ENCODE peak calls at places on chromosomes 3 and 15, in eight cellular contexts. One of them, this sample, is unnamed. For H3K27me3, the result is how much of the 10 kb centered on the place peaks cover.

GRCh38 chr3:186638259-186638658 is 1.9 kb upstream of the FETUB start:
- DNase-seq in tibial artery: no peak
- DNase-seq in CD8-positive, alpha-beta T cell: no peak
- DNase-seq in AG04450: no peak
- DNase-seq in Peyer's patch: no peak
- DNase-seq in heart right ventricle: no peak
- DNase-seq in spleen: no peak
- DNase-seq in brain microvascular endothelial cell: no peak
- DNase-seq in this sample: no peak

GRCh38 chr15:55475842-55476241 is 32.2 kb downstream of the DNAAF4 start:
- DNase-seq in tibial artery: no peak
- DNase-seq in CD8-positive, alpha-beta T cell: no peak
- DNase-seq in AG04450: no peak
- DNase-seq in Peyer's patch: no peak
- DNase-seq in heart right ventricle: no peak
- DNase-seq in spleen: no peak
- DNase-seq in brain microvascular endothelial cell: no peak
- DNase-seq in this sample: no peak

GRCh38 chr3:126070146-126070545 is 13.8 kb downstream of the SLC41A3 start:
- DNase-seq in tibial artery: no peak
- DNase-seq in CD8-positive, alpha-beta T cell: no peak
- DNase-seq in AG04450: no peak
- DNase-seq in Peyer's patch: no peak
- DNase-seq in heart right ventricle: no peak
- DNase-seq in spleen: no peak
- DNase-seq in brain microvascular endothelial cell: no peak
- DNase-seq in this sample: no peak

GRCh38 chr3:11384074-11384473 is 111.9 kb downstream of the ATG7 start:
- DNase-seq in tibial artery: no peak
- DNase-seq in CD8-positive, alpha-beta T cell: no peak
- DNase-seq in AG04450: no peak
- DNase-seq in Peyer's patch: no peak
- DNase-seq in heart right ventricle: no peak
- DNase-seq in spleen: no peak
- DNase-seq in brain microvascular endothelial cell: no peak
- DNase-seq in this sample: no peak

GRCh38 chr3:144444061-144444460 is 472.4 kb downstream of the DIPK2A start:
- DNase-seq in tibial artery: no peak
- DNase-seq in CD8-positive, alpha-beta T cell: no peak
- DNase-seq in AG04450: no peak
- DNase-seq in Peyer's patch: no peak
- DNase-seq in heart right ventricle: no peak
- DNase-seq in spleen: no peak
- DNase-seq in brain microvascular endothelial cell: no peak
- DNase-seq in this sample: no peak

GRCh38 chr15:49040151-49040550 is 6.1 kb downstream of the SECISBP2L start:
- DNase-seq in tibial artery: no peak
- DNase-seq in CD8-positive, alpha-beta T cell: no peak
- DNase-seq in AG04450: no peak
- DNase-seq in Peyer's patch: no peak
- DNase-seq in heart right ventricle: no peak
- DNase-seq in spleen: no peak
- DNase-seq in brain microvascular endothelial cell: no peak
- DNase-seq in this sample: no peak

GRCh38 chr3:128917291-128917690 is 37.9 kb downstream of the ACAD9 start:
- DNase-seq in tibial artery: no peak
- DNase-seq in CD8-positive, alpha-beta T cell: no peak
- DNase-seq in AG04450: no peak
- DNase-seq in Peyer's patch: peak
- DNase-seq in heart right ventricle: no peak
- DNase-seq in spleen: no peak
- DNase-seq in brain microvascular endothelial cell: no peak
- DNase-seq in this sample: no peak

GRCh38 chr3:178436773-178437172 is 99.5 kb upstream of the KCNMB2 start:
- DNase-seq in tibial artery: no peak
- DNase-seq in CD8-positive, alpha-beta T cell: no peak
- DNase-seq in AG04450: no peak
- DNase-seq in Peyer's patch: no peak
- DNase-seq in heart right ventricle: no peak
- DNase-seq in spleen: no peak
- DNase-seq in brain microvascular endothelial cell: peak
- DNase-seq in this sample: no peak

GRCh38 chr15:97984157-97984556 is 23.7 kb downstream of the ARRDC4 start:
- DNase-seq in tibial artery: no peak
- DNase-seq in CD8-positive, alpha-beta T cell: no peak
- DNase-seq in AG04450: no peak
- DNase-seq in Peyer's patch: no peak
- DNase-seq in heart right ventricle: no peak
- DNase-seq in spleen: no peak
- DNase-seq in brain microvascular endothelial cell: no peak
- DNase-seq in this sample: no peak
- H3K4me3 ChIP-seq in tibial artery: no peak
- H3K4me3 ChIP-seq in CD8-positive, alpha-beta T cell: no peak
- H3K4me3 ChIP-seq in AG04450: no peak
- H3K4me3 ChIP-seq in Peyer's patch: no peak
- H3K4me3 ChIP-seq in heart right ventricle: no peak
- H3K4me3 ChIP-seq in spleen: no peak
- H3K4me3 ChIP-seq in brain microvascular endothelial cell: no peak
- H3K4me3 ChIP-seq in this sample: no peak

GRCh38 chr15:26864664-26865191 is 2.1 kb upstream of the GABRA5 start:
- DNase-seq in tibial artery: no peak
- DNase-seq in CD8-positive, alpha-beta T cell: no peak
- DNase-seq in AG04450: no peak
- DNase-seq in Peyer's patch: no peak
- DNase-seq in heart right ventricle: peak
- DNase-seq in spleen: no peak
- DNase-seq in brain microvascular endothelial cell: peak
- DNase-seq in this sample: no peak

GRCh38 chr15:26867199-26868007 is 541 bp downstream of the GABRA5 start:
- DNase-seq in tibial artery: no peak
- DNase-seq in CD8-positive, alpha-beta T cell: no peak
- DNase-seq in AG04450: no peak
- DNase-seq in Peyer's patch: no peak
- DNase-seq in heart right ventricle: no peak
- DNase-seq in spleen: no peak
- DNase-seq in brain microvascular endothelial cell: no peak
- DNase-seq in this sample: no peak

GRCh38 chr15:26869628-26870027 is 2.8 kb downstream of the GABRA5 start:
- DNase-seq in tibial artery: no peak
- DNase-seq in CD8-positive, alpha-beta T cell: no peak
- DNase-seq in AG04450: no peak
- DNase-seq in Peyer's patch: no peak
- DNase-seq in heart right ventricle: no peak
- DNase-seq in spleen: no peak
- DNase-seq in brain microvascular endothelial cell: no peak
- DNase-seq in this sample: no peak

GRCh38 chr15:26868029-26868685 is 1.3 kb downstream of the GABRA5 start:
- DNase-seq in tibial artery: no peak
- DNase-seq in CD8-positive, alpha-beta T cell: no peak
- DNase-seq in AG04450: no peak
- DNase-seq in Peyer's patch: no peak
- DNase-seq in heart right ventricle: no peak
- DNase-seq in spleen: no peak
- DNase-seq in brain microvascular endothelial cell: no peak
- DNase-seq in this sample: no peak

DNA sequence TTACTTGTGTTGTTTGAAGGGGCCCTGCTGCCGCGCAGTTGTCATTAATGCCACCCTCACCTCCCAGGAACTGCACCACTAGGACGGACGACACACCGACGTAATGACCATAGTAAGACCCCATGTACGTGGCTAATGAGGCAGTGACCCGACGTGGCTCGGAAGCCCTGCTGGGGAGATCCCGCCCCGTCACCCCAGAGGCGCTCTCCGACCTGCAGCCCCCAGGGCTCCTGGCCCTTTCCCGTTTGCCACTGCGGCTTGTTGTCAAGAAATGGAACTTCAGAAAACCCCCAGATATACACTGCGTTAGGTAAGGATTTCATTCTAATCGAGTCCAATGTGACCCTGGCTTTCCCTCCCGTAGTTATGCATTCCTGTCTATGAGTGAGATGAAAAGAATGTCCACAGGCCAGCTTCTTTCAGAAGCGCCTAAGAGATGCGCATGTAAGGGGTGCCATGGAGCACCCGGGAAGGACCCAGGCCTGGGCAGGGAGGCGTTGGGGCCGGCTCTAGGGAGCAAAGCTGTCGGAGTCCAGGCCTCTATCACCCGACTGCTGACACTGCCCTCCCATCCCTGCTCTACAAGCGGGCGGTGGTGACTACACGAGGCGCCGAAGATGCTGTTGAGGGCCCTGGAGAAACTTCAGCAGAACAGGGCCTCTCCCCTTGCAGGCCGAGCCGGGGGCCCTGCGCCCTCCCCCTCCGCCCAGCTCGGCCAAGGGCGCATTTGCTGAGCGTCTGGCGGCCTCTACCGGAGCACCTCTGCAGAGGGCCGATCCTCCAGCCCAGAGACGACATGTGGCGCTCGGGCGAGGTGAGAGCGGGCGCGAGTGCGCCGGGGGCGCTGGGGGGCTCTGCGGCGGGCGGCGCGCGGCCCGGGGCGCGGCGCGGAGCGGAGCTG is at the start of gene GABRA5:
- DNase-seq in tibial artery: no peak
- DNase-seq in CD8-positive, alpha-beta T cell: no peak
- DNase-seq in AG04450: no peak
- DNase-seq in Peyer's patch: no peak
- DNase-seq in heart right ventricle: no peak
- DNase-seq in spleen: no peak
- DNase-seq in brain microvascular endothelial cell: peak
- DNase-seq in this sample: no peak
- H3K27me3 ChIP-seq in tibial artery: under half
- H3K27me3 ChIP-seq in CD8-positive, alpha-beta T cell: under half
- H3K27me3 ChIP-seq in AG04450: under half
- H3K27me3 ChIP-seq in Peyer's patch: under half
- H3K27me3 ChIP-seq in heart right ventricle: half or more
- H3K27me3 ChIP-seq in spleen: under half
- H3K27me3 ChIP-seq in brain microvascular endothelial cell: under half
- H3K27me3 ChIP-seq in this sample: under half

GRCh38 chr15:90641581-90642463 is 75.3 kb upstream of the BLM start:
- DNase-seq in tibial artery: no peak
- DNase-seq in CD8-positive, alpha-beta T cell: no peak
- DNase-seq in AG04450: no peak
- DNase-seq in Peyer's patch: no peak
- DNase-seq in heart right ventricle: no peak
- DNase-seq in spleen: no peak
- DNase-seq in brain microvascular endothelial cell: no peak
- DNase-seq in this sample: no peak

GRCh38 chr15:90638241-90638691 is 78.9 kb upstream of the BLM start:
- DNase-seq in tibial artery: no peak
- DNase-seq in CD8-positive, alpha-beta T cell: no peak
- DNase-seq in AG04450: no peak
- DNase-seq in Peyer's patch: no peak
- DNase-seq in heart right ventricle: no peak
- DNase-seq in spleen: no peak
- DNase-seq in brain microvascular endothelial cell: no peak
- DNase-seq in this sample: no peak

GRCh38 chr15:90637693-90638092 is 79.5 kb upstream of the BLM start:
- DNase-seq in tibial artery: no peak
- DNase-seq in CD8-positive, alpha-beta T cell: no peak
- DNase-seq in AG04450: no peak
- DNase-seq in Peyer's patch: no peak
- DNase-seq in heart right ventricle: no peak
- DNase-seq in spleen: no peak
- DNase-seq in brain microvascular endothelial cell: no peak
- DNase-seq in this sample: no peak

GRCh38 chr15:90640862-90641261 is 76.3 kb upstream of the BLM start:
- DNase-seq in tibial artery: no peak
- DNase-seq in CD8-positive, alpha-beta T cell: no peak
- DNase-seq in AG04450: no peak
- DNase-seq in Peyer's patch: no peak
- DNase-seq in heart right ventricle: no peak
- DNase-seq in spleen: no peak
- DNase-seq in brain microvascular endothelial cell: no peak
- DNase-seq in this sample: no peak

DNA sequence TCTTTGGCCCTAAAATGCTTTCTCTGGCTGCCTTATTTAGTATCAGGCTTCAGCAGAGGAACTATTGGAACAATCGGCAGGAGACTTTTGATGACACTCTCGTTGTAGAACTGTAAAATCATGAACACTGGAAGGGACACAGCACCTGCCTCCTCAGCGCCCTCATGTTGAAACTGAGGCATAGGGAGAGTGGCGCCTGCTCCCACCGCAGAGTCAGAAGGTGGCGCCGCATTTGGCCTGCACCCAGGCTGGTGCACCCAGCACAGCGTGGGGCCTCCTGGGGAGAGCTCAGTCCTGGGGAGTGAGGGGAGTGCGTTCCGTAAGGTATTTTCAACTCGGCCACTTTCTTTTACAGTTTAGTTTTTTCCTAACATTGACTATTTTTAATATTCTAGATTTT is 78.2 kb upstream of the BLM start:
- DNase-seq in tibial artery: no peak
- DNase-seq in CD8-positive, alpha-beta T cell: no peak
- DNase-seq in AG04450: no peak
- DNase-seq in Peyer's patch: no peak
- DNase-seq in heart right ventricle: no peak
- DNase-seq in spleen: no peak
- DNase-seq in brain microvascular endothelial cell: no peak
- DNase-seq in this sample: no peak
- TF ChIP-seq CTCF in tibial artery: no peak
- TF ChIP-seq CTCF in CD8-positive, alpha-beta T cell: no peak
- TF ChIP-seq CTCF in AG04450: no peak
- TF ChIP-seq CTCF in Peyer's patch: no peak
- TF ChIP-seq CTCF in heart right ventricle: no peak
- TF ChIP-seq CTCF in spleen: no peak
- TF ChIP-seq CTCF in brain microvascular endothelial cell: no peak
- TF ChIP-seq CTCF in this sample: no peak

GRCh38 chr3:115626006-115626409 is 2.7 kb downstream of the GAP43 start:
- DNase-seq in tibial artery: no peak
- DNase-seq in CD8-positive, alpha-beta T cell: no peak
- DNase-seq in AG04450: no peak
- DNase-seq in Peyer's patch: no peak
- DNase-seq in heart right ventricle: no peak
- DNase-seq in spleen: no peak
- DNase-seq in brain microvascular endothelial cell: no peak
- DNase-seq in this sample: no peak

GRCh38 chr3:115626711-115627110 is 3.4 kb downstream of the GAP43 start:
- DNase-seq in tibial artery: no peak
- DNase-seq in CD8-positive, alpha-beta T cell: no peak
- DNase-seq in AG04450: no peak
- DNase-seq in Peyer's patch: no peak
- DNase-seq in heart right ventricle: no peak
- DNase-seq in spleen: no peak
- DNase-seq in brain microvascular endothelial cell: no peak
- DNase-seq in this sample: no peak

GRCh38 chr3:115624898-115625297 is 1.6 kb downstream of the GAP43 start:
- DNase-seq in tibial artery: no peak
- DNase-seq in CD8-positive, alpha-beta T cell: no peak
- DNase-seq in AG04450: no peak
- DNase-seq in Peyer's patch: no peak
- DNase-seq in heart right ventricle: no peak
- DNase-seq in spleen: no peak
- DNase-seq in brain microvascular endothelial cell: no peak
- DNase-seq in this sample: no peak

GRCh38 chr3:115623414-115623868 is at the start of gene GAP43:
- DNase-seq in tibial artery: peak
- DNase-seq in CD8-positive, alpha-beta T cell: no peak
- DNase-seq in AG04450: peak
- DNase-seq in Peyer's patch: no peak
- DNase-seq in heart right ventricle: peak
- DNase-seq in spleen: no peak
- DNase-seq in brain microvascular endothelial cell: peak
- DNase-seq in this sample: peak

DNA sequence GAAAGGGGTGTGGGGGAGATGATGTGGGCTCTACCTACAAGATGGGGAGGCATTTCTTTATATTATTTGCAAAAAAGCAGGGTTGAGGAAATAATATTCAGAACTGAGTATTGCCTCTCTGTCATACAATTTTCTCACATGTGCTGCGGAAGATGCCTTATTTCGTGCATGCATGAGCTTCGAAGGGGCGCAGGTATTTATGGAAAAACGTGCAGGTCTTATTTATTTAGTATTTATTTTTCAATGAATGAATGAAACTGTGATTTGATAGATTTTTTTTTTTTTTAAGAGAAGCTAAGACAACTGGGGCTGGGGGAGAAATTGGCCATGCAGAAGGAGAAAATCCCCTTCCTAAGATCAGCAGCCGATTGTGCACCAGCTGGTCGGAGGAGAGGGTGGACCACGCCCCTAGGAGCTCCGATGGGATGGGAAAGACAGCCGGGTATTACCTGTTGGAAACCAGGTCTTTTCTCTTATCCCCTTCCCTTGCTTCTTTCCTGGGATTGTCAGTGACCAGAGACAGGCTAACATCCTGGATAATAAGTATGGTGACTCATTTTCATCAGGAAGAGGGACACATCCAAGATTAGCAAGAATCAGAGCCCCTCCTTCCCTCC is 827 bp downstream of the GAP43 start:
- DNase-seq in tibial artery: no peak
- DNase-seq in CD8-positive, alpha-beta T cell: no peak
- DNase-seq in AG04450: no peak
- DNase-seq in Peyer's patch: no peak
- DNase-seq in heart right ventricle: no peak
- DNase-seq in spleen: no peak
- DNase-seq in brain microvascular endothelial cell: no peak
- DNase-seq in this sample: no peak
- H3K4me3 ChIP-seq in tibial artery: peak
- H3K4me3 ChIP-seq in CD8-positive, alpha-beta T cell: no peak
- H3K4me3 ChIP-seq in AG04450: peak
- H3K4me3 ChIP-seq in Peyer's patch: no peak
- H3K4me3 ChIP-seq in heart right ventricle: no peak
- H3K4me3 ChIP-seq in spleen: no peak
- H3K4me3 ChIP-seq in brain microvascular endothelial cell: peak
- H3K4me3 ChIP-seq in this sample: peak

This sample was measured in dorsolateral prefrontal cortex.